ENCODE peak calls at places on chromosomes 3 and 15, in eight cellular contexts. J is dorsolateral prefrontal cortex, E is heart left ventricle, H is HL-60, F is left lung, B is esophagus muscularis mucosa, Q is GM12878, L is suprapubic skin. X is an unnamed sample.

GRCh38 chr3:160758929-160759577 is 3.0 kb downstream of the PPM1L start:
- DNase-seq in J (no peak), E (no peak), H (no peak), F (no peak), B (no peak), Q (no peak), L (no peak), X (no peak)

GRCh38 chr15:69134841-69135240 is 25.6 kb upstream of the GLCE start:
- DNase-seq in J (no peak), E (no peak), H (no peak), F (no peak), B (no peak), Q (no peak), L (no peak), X (no peak)

GRCh38 chr3:72848703-72849081 is 447 bp upstream of the SHQ1 start:
- DNase-seq in J (no peak), E (no peak), H (peak), F (no peak), B (no peak), Q (peak), L (no peak), X (no peak)

GRCh38 chr3:123632161-123632655 is 47.4 kb upstream of the HACD2 start:
- DNase-seq in J (no peak), E (peak), H (no peak), F (no peak), B (no peak), Q (no peak), L (no peak), X (no peak)

GRCh38 chr15:40320931-40321371 is 2.5 kb upstream of the INAFM2 start:
- DNase-seq in J (peak), E (no peak), H (no peak), F (no peak), B (no peak), Q (no peak), L (no peak), X (no peak)

GRCh38 chr3:28013864-28014473 is 227.4 kb upstream of the CMC1 start:
- DNase-seq in J (no peak), E (no peak), H (no peak), F (no peak), B (no peak), Q (no peak), L (no peak), X (no peak)

GRCh38 chr3:24519368-24520100 is 24.9 kb upstream of the THRB start:
- DNase-seq in J (no peak), E (peak), H (no peak), F (no peak), B (no peak), Q (peak), L (no peak), X (no peak)

GRCh38 chr15:95520511-95520910 is 810.0 kb upstream of the NR2F2 start:
- DNase-seq in J (no peak), E (no peak), H (no peak), F (no peak), B (no peak), Q (peak), L (no peak), X (no peak)

GRCh38 chr3:170553788-170554620 is 31.9 kb downstream of the SLC7A14 start:
- DNase-seq in J (no peak), E (no peak), H (no peak), F (no peak), B (peak), Q (no peak), L (no peak), X (no peak)

GRCh38 chr15:27328616-27329015 is 357.6 kb downstream of the GABRG3 start:
- DNase-seq in J (peak), E (no peak), H (no peak), F (no peak), B (no peak), Q (no peak), L (no peak), X (no peak)

GRCh38 chr3:178439504-178439903 is 96.7 kb upstream of the KCNMB2 start:
- DNase-seq in J (no peak), E (no peak), H (no peak), F (no peak), B (no peak), Q (no peak), L (no peak), X (no peak)

GRCh38 chr3:178436773-178437172 is 99.5 kb upstream of the KCNMB2 start:
- DNase-seq in J (no peak), E (no peak), H (no peak), F (no peak), B (no peak), Q (no peak), L (no peak), X (no peak)

GRCh38 chr3:178435575-178435974 is 100.7 kb upstream of the KCNMB2 start:
- DNase-seq in J (no peak), E (no peak), H (no peak), F (no peak), B (no peak), Q (no peak), L (no peak), X (no peak)

DNA sequence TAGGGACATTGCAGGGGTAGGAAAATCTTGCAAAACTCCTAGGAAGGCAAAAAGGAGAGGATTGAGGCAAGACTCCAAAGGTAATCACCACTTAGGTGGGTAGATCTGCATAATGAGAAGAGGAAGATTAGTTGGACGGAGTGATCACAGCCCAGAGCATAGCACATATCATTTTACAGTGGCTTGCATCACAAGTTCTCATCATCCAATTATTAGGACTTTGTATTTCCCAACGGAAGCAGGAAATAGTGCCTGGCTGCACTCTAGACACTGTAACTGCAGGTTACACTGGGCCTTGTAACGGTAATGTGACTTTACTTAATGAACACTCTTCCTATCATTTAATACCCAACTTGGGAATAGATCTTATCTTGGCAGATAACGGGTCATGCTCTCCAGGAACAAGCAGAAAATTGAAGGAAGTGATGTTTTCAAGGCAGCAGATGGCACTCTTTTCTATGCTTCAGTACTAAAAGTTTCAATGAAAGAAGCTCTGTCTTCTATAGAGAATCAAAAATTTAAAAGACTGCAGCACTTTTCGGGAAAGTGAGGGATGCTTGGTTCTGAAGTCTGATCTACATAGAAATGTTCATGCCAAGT is 101.9 kb upstream of the KCNMB2 start:
- DNase-seq in J (no peak), E (no peak), H (no peak), F (no peak), B (no peak), Q (no peak), L (no peak), X (no peak)
- H3K4me3 ChIP-seq in J (no peak), E (no peak), H (no peak), F (no peak), B (no peak), Q (no peak), L (no peak), X (no peak)

GRCh38 chr15:29466292-29466691 is 196.7 kb upstream of the NSMCE3 start:
- DNase-seq in J (no peak), E (no peak), H (no peak), F (no peak), B (no peak), Q (no peak), L (no peak), X (no peak)

GRCh38 chr15:29461877-29462276 is 192.3 kb upstream of the NSMCE3 start:
- DNase-seq in J (no peak), E (no peak), H (no peak), F (no peak), B (no peak), Q (no peak), L (no peak), X (no peak)

GRCh38 chr15:29465196-29465595 is 195.6 kb upstream of the NSMCE3 start:
- DNase-seq in J (no peak), E (peak), H (no peak), F (no peak), B (no peak), Q (no peak), L (no peak), X (no peak)

GRCh38 chr15:29468899-29469298 is 199.3 kb upstream of the NSMCE3 start:
- DNase-seq in J (no peak), E (no peak), H (no peak), F (no peak), B (no peak), Q (no peak), L (peak), X (no peak)

GRCh38 chr15:29465816-29466215 is 196.2 kb upstream of the NSMCE3 start:
- DNase-seq in J (no peak), E (no peak), H (no peak), F (no peak), B (no peak), Q (no peak), L (no peak), X (no peak)
- H3K27ac ChIP-seq in J (no peak), E (no peak), H (no peak), F (no peak), B (no peak), Q (no peak), L (no peak), X (no peak)

GRCh38 chr3:9934993-9935392 is 1.4 kb downstream of the CRELD1 start:
- DNase-seq in J (no peak), E (no peak), H (no peak), F (no peak), B (no peak), Q (no peak), L (no peak), X (no peak)
- TF ChIP-seq CTCF in J (no peak), E (no peak), H (no peak), F (no peak), B (no peak), Q (no peak), L (no peak), X (no peak)

DNA sequence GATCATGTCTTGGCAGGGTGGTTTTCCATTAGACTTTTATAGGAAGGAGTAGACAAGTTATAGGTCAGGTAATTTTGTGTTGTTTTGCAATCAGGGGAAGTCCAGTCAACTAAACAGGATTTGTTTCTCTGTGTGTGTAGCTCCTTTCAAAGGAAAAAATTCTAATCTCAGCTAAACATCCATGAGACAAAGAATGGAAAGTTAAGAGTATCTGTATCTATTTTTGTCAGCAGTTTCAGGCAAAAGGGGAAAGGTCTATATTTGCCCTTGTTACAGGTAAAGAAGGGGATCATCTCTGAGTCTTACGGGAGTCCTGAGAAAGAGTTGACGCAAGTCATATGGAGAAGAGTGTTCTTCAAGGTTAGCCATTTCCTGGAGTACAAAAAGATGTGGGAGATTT is 79.3 kb downstream of the GAP43 start:
- DNase-seq in J (no peak), E (no peak), H (no peak), F (no peak), B (no peak), Q (no peak), L (no peak), X (no peak)
- H3K4me3 ChIP-seq in J (no peak), E (no peak), H (no peak), F (no peak), B (no peak), Q (no peak), L (no peak), X (no peak)

DNA sequence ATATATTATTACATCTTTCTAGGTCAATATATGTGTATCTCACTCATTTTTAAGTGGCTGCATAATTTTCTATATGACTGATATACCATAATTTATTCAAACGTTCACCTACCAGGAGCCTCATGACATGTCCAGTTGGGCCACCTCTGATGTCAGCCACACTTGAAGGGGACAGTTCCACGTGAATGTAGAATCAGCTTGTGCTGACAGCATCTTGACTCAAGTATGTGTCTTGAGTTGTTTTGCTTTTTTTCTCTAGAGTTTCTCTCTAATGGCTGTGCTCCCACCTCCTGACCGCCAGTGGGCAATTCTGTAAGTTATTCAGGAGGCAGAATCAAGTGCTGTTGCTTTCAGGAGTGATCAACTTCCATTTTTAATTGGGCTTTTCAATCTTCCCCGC is 237.9 kb downstream of the NFKBIZ start:
- DNase-seq in J (no peak), E (no peak), H (no peak), F (no peak), B (no peak), Q (no peak), L (no peak), X (no peak)
- H3K27ac ChIP-seq in J (no peak), E (no peak), H (no peak), F (no peak), B (no peak), Q (no peak), L (no peak), X (no peak)

GRCh38 chr3:50352762-50353161 is 2.1 kb downstream of the CYB561D2 start:
- DNase-seq in J (no peak), E (no peak), H (no peak), F (no peak), B (no peak), Q (no peak), L (no peak), X (no peak)
- TF ChIP-seq CTCF in J (no peak), E (no peak), H (peak), F (no peak), B (no peak), Q (peak), L (no peak), X (no peak)

GRCh38 chr15:85580914-85581313 is 200.5 kb downstream of the AKAP13 start:
- DNase-seq in J (no peak), E (peak), H (no peak), F (peak), B (no peak), Q (no peak), L (no peak), X (no peak)
- H3K4me3 ChIP-seq in J (no peak), E (peak), H (no peak), F (no peak), B (peak), Q (no peak), L (peak), X (peak)

DNA sequence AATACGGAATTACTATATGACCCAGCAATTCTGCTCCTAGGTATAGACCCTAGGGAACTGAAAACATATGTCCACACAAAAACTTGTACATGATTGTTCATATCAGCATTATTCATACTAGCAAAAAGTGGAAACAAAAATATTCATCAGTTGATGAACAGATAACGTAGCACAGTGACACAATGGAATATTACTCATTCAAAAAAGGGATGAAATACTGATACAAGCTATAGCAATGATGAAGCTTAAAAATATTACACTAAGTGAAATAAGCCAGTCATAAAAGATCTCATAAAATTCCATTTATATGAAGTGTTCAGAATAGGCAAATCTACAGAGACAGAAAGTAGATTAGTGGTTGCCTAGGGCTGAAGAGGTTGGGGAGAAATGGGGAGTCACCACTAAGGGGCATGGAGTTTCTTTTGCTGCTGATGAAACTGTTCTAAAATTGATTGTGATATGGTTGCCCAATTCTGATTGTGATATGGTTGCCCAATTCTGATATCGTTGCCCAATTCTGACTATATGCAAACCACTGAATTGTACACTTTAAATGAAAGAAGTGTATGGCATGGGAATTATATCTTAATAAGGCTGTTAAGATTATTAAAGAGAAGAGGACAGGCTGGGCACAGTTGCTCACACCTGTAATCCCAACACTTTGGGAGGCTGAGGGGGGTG is 10.6 kb downstream of the C15orf61 start:
- DNase-seq in J (no peak), E (no peak), H (peak), F (no peak), B (no peak), Q (no peak), L (no peak), X (no peak)
- H3K27ac ChIP-seq in J (no peak), E (no peak), H (no peak), F (no peak), B (no peak), Q (no peak), L (no peak), X (no peak)

GRCh38 chr3:47513125-47513929 is at the start of gene ELP6:
- DNase-seq in J (peak), E (peak), H (peak), F (peak), B (peak), Q (peak), L (peak), X (peak)
- TF ChIP-seq CTCF in J (peak), E (peak), H (peak), F (peak), B (peak), Q (peak), L (no peak), X (peak)

DNA sequence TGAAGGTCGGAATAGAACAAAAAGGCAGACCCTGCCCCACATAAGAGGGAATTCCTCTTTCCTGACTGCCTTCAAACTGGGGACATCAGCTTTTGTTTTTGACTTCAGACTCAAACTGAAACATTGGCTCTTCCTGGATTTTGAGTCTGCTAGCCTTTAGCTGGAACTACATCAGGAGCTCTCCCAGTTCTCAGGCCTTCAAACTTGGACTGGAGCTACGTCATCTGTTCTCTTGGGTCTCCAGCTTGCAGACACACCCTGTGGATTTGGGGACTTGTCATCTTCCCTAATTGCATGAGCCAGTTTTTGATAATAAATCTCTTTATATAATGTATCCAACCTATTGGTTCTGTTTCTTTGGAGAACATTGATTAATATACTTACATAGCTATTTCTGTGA is 798.1 kb downstream of the TBL1XR1 start:
- DNase-seq in J (no peak), E (no peak), H (no peak), F (no peak), B (no peak), Q (no peak), L (no peak), X (no peak)
- H3K4me3 ChIP-seq in J (no peak), E (no peak), H (no peak), F (no peak), B (no peak), Q (no peak), L (no peak), X (no peak)